ENCODE peak calls at places on chromosomes 16 and 17, in five cellular contexts. One of them, this sample, is unnamed.

GRCh38 chr17:73957564-73957963 is 245.9 kb upstream of the RPL38 start:
- DNase-seq in natural killer cell: no peak
- DNase-seq in ascending aorta: no peak
- DNase-seq in Caco-2: peak; percentile 59
- DNase-seq in AG04450: no peak
- DNase-seq in this sample: no peak

GRCh38 chr16:80557037-80557436 is 16.2 kb downstream of the DYNLRB2 start:
- DNase-seq in Caco-2: no peak
- DNase-seq in natural killer cell: no peak
- DNase-seq in AG04450: no peak
- DNase-seq in ascending aorta: no peak
- DNase-seq in this sample: no peak

GRCh38 chr17:36743130-36743529 is 141.7 kb downstream of the MRM1 start:
- DNase-seq in natural killer cell: no peak
- DNase-seq in ascending aorta: no peak
- DNase-seq in AG04450: no peak
- DNase-seq in Caco-2: no peak
- DNase-seq in this sample: no peak

GRCh38 chr17:76004750-76005262 is 4.2 kb downstream of the CDK3 start:
- DNase-seq in Caco-2: no peak
- DNase-seq in AG04450: no peak
- DNase-seq in ascending aorta: no peak
- DNase-seq in natural killer cell: no peak
- DNase-seq in this sample: no peak

GRCh38 chr16:48906076-48906475 is 296.1 kb upstream of the N4BP1 start:
- DNase-seq in ascending aorta: no peak
- DNase-seq in AG04450: no peak
- DNase-seq in Caco-2: no peak
- DNase-seq in natural killer cell: no peak
- DNase-seq in this sample: no peak

GRCh38 chr16:63617047-63617989 is 1504.5 kb downstream of the CDH11 start:
- DNase-seq in AG04450: no peak
- DNase-seq in ascending aorta: no peak
- DNase-seq in natural killer cell: no peak
- DNase-seq in Caco-2: no peak
- DNase-seq in this sample: no peak

GRCh38 chr16:62256406-62256805 is 220.2 kb upstream of the CDH8 start:
- DNase-seq in ascending aorta: no peak
- DNase-seq in Caco-2: no peak
- DNase-seq in AG04450: no peak
- DNase-seq in natural killer cell: no peak
- DNase-seq in this sample: no peak

GRCh38 chr17:10762037-10762436 is 32.2 kb upstream of the TMEM220 start:
- DNase-seq in ascending aorta: no peak
- DNase-seq in Caco-2: no peak
- DNase-seq in natural killer cell: no peak
- DNase-seq in AG04450: no peak
- DNase-seq in this sample: no peak

GRCh38 chr16:70741779-70742125 is 55.9 kb upstream of the MTSS2 start:
- DNase-seq in Caco-2: no peak
- DNase-seq in ascending aorta: no peak
- DNase-seq in natural killer cell: no peak
- DNase-seq in AG04450: no peak
- DNase-seq in this sample: no peak

GRCh38 chr16:46862555-46863447 is 21.4 kb upstream of the GPT2 start:
- DNase-seq in Caco-2: no peak
- DNase-seq in ascending aorta: no peak
- DNase-seq in natural killer cell: no peak
- DNase-seq in AG04450: no peak
- DNase-seq in this sample: no peak

GRCh38 chr16:29320274-29320999 is 86.1 kb downstream of the NPIPB11 start:
- DNase-seq in natural killer cell: no peak
- DNase-seq in ascending aorta: no peak
- DNase-seq in AG04450: no peak
- DNase-seq in Caco-2: no peak
- DNase-seq in this sample: no peak

GRCh38 chr17:66777689-66778225 is 57.2 kb upstream of the CACNG5 start:
- DNase-seq in natural killer cell: no peak
- DNase-seq in Caco-2: no peak
- DNase-seq in ascending aorta: no peak
- DNase-seq in AG04450: no peak
- DNase-seq in this sample: no peak

GRCh38 chr17:75153854-75154194 is 488 bp downstream of the JPT1 start:
- DNase-seq in natural killer cell: peak; percentile 24
- DNase-seq in ascending aorta: no peak
- DNase-seq in AG04450: no peak
- DNase-seq in Caco-2: no peak
- DNase-seq in this sample: peak; percentile 71

GRCh38 chr17:49576906-49577650 is 1.4 kb downstream of the NXPH3 start:
- DNase-seq in AG04450: no peak
- DNase-seq in Caco-2: peak; percentile 47
- DNase-seq in natural killer cell: no peak
- DNase-seq in ascending aorta: peak; percentile 70
- DNase-seq in this sample: no peak

GRCh38 chr17:27354491-27355081 is 60.7 kb downstream of the WSB1 start:
- DNase-seq in natural killer cell: no peak
- DNase-seq in Caco-2: peak; percentile 58
- DNase-seq in AG04450: no peak
- DNase-seq in ascending aorta: peak; percentile 43
- DNase-seq in this sample: no peak

GRCh38 chr16:22229881-22230280 is 23.8 kb downstream of the EEF2K start:
- DNase-seq in AG04450: no peak
- DNase-seq in Caco-2: no peak
- DNase-seq in ascending aorta: no peak
- DNase-seq in natural killer cell: no peak
- DNase-seq in this sample: no peak

GRCh38 chr16:521381-522210 is 5.9 kb upstream of the CAPN15 start:
- DNase-seq in ascending aorta: no peak
- DNase-seq in Caco-2: no peak
- DNase-seq in natural killer cell: no peak
- DNase-seq in AG04450: no peak
- DNase-seq in this sample: no peak

GRCh38 chr17:45782889-45783592 is 1.1 kb upstream of the CRHR1 start:
- DNase-seq in natural killer cell: no peak
- DNase-seq in Caco-2: no peak
- DNase-seq in ascending aorta: no peak
- DNase-seq in AG04450: no peak
- DNase-seq in this sample: peak; percentile 79

GRCh38 chr16:83826146-83826913 is 18.6 kb downstream of the HSBP1 start:
- DNase-seq in Caco-2: peak; percentile 79
- DNase-seq in natural killer cell: peak; percentile 71
- DNase-seq in AG04450: peak; percentile 71
- DNase-seq in ascending aorta: peak; percentile 88
- DNase-seq in this sample: peak; percentile 86

GRCh38 chr16:30488764-30489595 is 16.4 kb downstream of the ITGAL start:
- DNase-seq in natural killer cell: no peak
- DNase-seq in ascending aorta: no peak
- DNase-seq in AG04450: no peak
- DNase-seq in Caco-2: no peak
- DNase-seq in this sample: no peak

GRCh38 chr16:14125030-14125681 is 54.0 kb downstream of the MRTFB start:
- DNase-seq in natural killer cell: no peak
- DNase-seq in ascending aorta: no peak
- DNase-seq in Caco-2: no peak
- DNase-seq in AG04450: no peak
- DNase-seq in this sample: no peak

GRCh38 chr16:4611337-4612023 is 3.2 kb downstream of the UBALD1 start:
- DNase-seq in Caco-2: no peak
- DNase-seq in ascending aorta: no peak
- DNase-seq in AG04450: no peak
- DNase-seq in natural killer cell: no peak
- DNase-seq in this sample: no peak

GRCh38 chr16:76114681-76115080 is 162.5 kb upstream of the CNTNAP4 start:
- DNase-seq in ascending aorta: no peak
- DNase-seq in natural killer cell: no peak
- DNase-seq in Caco-2: no peak
- DNase-seq in AG04450: no peak
- DNase-seq in this sample: no peak
- TF ChIP-seq CTCF in ascending aorta: no peak
- TF ChIP-seq CTCF in natural killer cell: no peak
- TF ChIP-seq CTCF in Caco-2: no peak
- TF ChIP-seq CTCF in AG04450: no peak
- TF ChIP-seq CTCF in this sample: no peak

DNA sequence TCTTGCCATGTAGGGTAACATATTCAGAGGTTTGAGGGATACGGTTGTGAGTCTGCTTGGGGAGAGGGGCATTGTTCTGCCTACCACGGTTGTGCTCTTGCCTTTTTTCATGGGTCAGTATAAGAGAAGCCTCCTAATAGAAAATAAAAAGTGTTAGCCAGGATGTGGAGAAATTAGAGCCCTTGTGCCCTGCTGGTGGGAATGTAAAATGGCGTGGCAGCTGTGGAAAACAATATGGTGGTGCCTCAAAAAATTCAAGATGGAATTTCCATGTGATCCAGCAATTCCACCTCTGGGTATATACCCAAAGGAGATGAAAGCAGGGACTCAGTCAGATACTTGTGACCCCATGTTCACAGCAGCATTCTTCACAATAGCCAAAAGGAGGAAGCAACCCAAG is 14.2 kb upstream of the LRRC75A start:
- DNase-seq in AG04450: no peak
- DNase-seq in ascending aorta: no peak
- DNase-seq in natural killer cell: no peak
- DNase-seq in Caco-2: no peak
- DNase-seq in this sample: no peak
- TF ChIP-seq CTCF in AG04450: peak; percentile 41
- TF ChIP-seq CTCF in ascending aorta: no peak
- TF ChIP-seq CTCF in natural killer cell: no peak
- TF ChIP-seq CTCF in Caco-2: no peak
- TF ChIP-seq CTCF in this sample: peak; percentile 53

DNA sequence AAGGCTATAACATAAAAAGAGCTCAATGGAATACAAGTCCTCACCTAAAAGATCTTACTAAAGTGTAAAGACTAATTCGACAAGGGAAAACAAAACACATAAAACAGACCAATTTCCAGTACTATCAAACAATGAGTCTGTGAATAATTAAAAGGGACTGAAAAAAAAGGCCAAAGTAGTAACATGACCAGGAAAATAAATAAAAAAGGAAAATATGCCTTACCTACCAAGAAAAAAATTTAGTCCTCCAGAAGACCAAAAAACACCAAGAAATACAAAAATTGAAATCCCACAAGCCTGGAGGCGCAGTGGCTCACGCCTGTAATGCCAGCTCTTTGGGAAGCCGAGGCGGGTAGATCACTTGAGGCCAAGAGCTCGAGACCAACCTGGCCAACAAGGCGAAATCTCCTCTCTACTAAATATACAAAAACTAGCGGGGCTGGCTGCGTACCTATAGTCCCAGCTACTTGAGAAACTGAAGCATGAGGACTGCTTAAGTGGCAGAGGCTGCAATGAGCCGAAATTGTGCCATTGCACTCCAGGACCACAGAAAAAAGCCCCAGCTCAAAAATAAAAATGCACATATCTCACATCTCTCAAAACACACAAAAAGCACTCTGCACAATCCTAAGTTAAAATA is 60.8 kb downstream of the TEX14 start:
- DNase-seq in AG04450: no peak
- DNase-seq in Caco-2: peak; percentile 73
- DNase-seq in ascending aorta: no peak
- DNase-seq in natural killer cell: peak; percentile 26
- DNase-seq in this sample: no peak
- TF ChIP-seq CTCF in AG04450: no peak
- TF ChIP-seq CTCF in Caco-2: no peak
- TF ChIP-seq CTCF in ascending aorta: no peak
- TF ChIP-seq CTCF in natural killer cell: no peak
- TF ChIP-seq CTCF in this sample: no peak

DNA sequence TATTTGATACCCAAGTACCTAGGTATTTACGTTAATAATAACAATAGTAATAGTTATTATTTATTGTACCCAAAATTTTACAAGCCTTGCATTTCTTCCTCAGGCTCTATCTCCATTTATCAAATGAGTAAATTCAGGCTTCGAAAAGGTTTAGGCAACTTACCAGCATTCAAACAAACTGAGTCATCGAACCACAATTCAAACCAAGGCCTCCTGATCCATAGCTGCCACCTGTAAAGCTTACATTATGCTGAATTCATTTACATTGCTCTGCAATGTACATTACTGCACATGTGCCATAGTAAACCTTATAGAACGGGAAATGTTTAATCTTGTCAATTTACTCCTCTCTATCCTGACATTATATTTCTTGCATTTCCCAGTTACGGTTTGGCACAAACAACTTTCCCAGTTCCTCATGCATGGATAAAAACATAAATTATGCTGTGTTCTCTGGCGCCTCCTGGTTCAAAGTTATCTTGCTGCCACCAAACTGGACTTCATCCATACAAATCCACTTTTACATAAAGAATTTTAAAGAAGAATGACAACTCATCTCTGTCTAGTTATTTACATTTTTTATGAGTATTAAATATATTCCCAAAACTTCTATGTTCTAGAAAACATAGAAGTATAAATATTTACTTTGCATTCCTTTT is 360.6 kb upstream of the SOX9 start:
- DNase-seq in ascending aorta: no peak
- DNase-seq in AG04450: peak; percentile 49
- DNase-seq in natural killer cell: no peak
- DNase-seq in Caco-2: no peak
- DNase-seq in this sample: no peak
- TF ChIP-seq CTCF in ascending aorta: no peak
- TF ChIP-seq CTCF in AG04450: peak; percentile 44
- TF ChIP-seq CTCF in natural killer cell: no peak
- TF ChIP-seq CTCF in Caco-2: no peak
- TF ChIP-seq CTCF in this sample: no peak

GRCh38 chr17:81711814-81712467 is at the start of gene SLC25A10:
- DNase-seq in AG04450: no peak
- DNase-seq in ascending aorta: peak; percentile 81
- DNase-seq in Caco-2: peak; percentile 92
- DNase-seq in natural killer cell: peak; percentile 76
- DNase-seq in this sample: no peak

GRCh38 chr17:81713004-81713555 is 996 bp downstream of the SLC25A10 start:
- DNase-seq in natural killer cell: no peak
- DNase-seq in AG04450: no peak
- DNase-seq in Caco-2: peak; percentile 37
- DNase-seq in ascending aorta: no peak
- DNase-seq in this sample: no peak

GRCh38 chr17:81713556-81714411 is 1.7 kb downstream of the SLC25A10 start:
- DNase-seq in AG04450: no peak
- DNase-seq in ascending aorta: no peak
- DNase-seq in Caco-2: no peak
- DNase-seq in natural killer cell: no peak
- DNase-seq in this sample: no peak

GRCh38 chr17:81710514-81711308 is 1.4 kb upstream of the SLC25A10 start:
- DNase-seq in natural killer cell: no peak
- DNase-seq in Caco-2: no peak
- DNase-seq in ascending aorta: no peak
- DNase-seq in AG04450: no peak
- DNase-seq in this sample: no peak

GRCh38 chr17:81712468-81713003 is 452 bp downstream of the SLC25A10 start:
- DNase-seq in natural killer cell: no peak
- DNase-seq in ascending aorta: no peak
- DNase-seq in Caco-2: peak; percentile 61
- DNase-seq in AG04450: no peak
- DNase-seq in this sample: no peak
- TF ChIP-seq CTCF in natural killer cell: no peak
- TF ChIP-seq CTCF in ascending aorta: peak; percentile 7
- TF ChIP-seq CTCF in Caco-2: no peak
- TF ChIP-seq CTCF in AG04450: peak; percentile 21
- TF ChIP-seq CTCF in this sample: peak; percentile 27

GRCh38 chr16:67764153-67764552 is 42.2 kb downstream of the RANBP10 start:
- DNase-seq in Caco-2: no peak
- DNase-seq in natural killer cell: no peak
- DNase-seq in ascending aorta: no peak
- DNase-seq in AG04450: no peak
- DNase-seq in this sample: no peak
- TF ChIP-seq CTCF in Caco-2: no peak
- TF ChIP-seq CTCF in natural killer cell: no peak
- TF ChIP-seq CTCF in ascending aorta: no peak
- TF ChIP-seq CTCF in AG04450: no peak
- TF ChIP-seq CTCF in this sample: no peak

GRCh38 chr17:77531641-77532040 is 390.9 kb downstream of the SEC14L1 start:
- DNase-seq in natural killer cell: no peak
- DNase-seq in AG04450: no peak
- DNase-seq in ascending aorta: no peak
- DNase-seq in Caco-2: no peak
- DNase-seq in this sample: no peak
- TF ChIP-seq CTCF in natural killer cell: no peak
- TF ChIP-seq CTCF in AG04450: no peak
- TF ChIP-seq CTCF in ascending aorta: no peak
- TF ChIP-seq CTCF in Caco-2: no peak
- TF ChIP-seq CTCF in this sample: no peak